ENCODE peak calls at places on chromosomes 3 and 15, in six cellular contexts. G is fibroblast of the aortic adventitia, B is uterus, C is foreskin fibroblast, F is cardiac fibroblast, J is progenitor cell of endocrine pancreas. Q is an unnamed sample.

GRCh38 chr3:194540268-194540937 is 53.6 kb upstream of the ATP13A3 start:
- DNase-seq in G (peak), B (no peak), C (peak), F (peak), J (no peak), Q (no peak)

GRCh38 chr3:9183811-9184463 is 65.5 kb downstream of the SRGAP3 start:
- DNase-seq in J (no peak), C (no peak), G (no peak), F (no peak), B (no peak), Q (no peak)

GRCh38 chr15:90035095-90035834 is 34.1 kb downstream of the ZNF710 start:
- DNase-seq in F (peak), J (no peak), B (no peak), C (peak), G (peak), Q (peak)

GRCh38 chr3:74465652-74466415 is 148.6 kb downstream of the CNTN3 start:
- DNase-seq in C (peak), J (no peak), F (peak), B (peak), G (peak), Q (peak)

GRCh38 chr3:116440196-116440595 is 5.1 kb downstream of the LSAMP start:
- DNase-seq in G (peak), F (peak), B (no peak), J (no peak), C (peak), Q (peak)

GRCh38 chr3:14288833-14289451 is 110.3 kb downstream of the LSM3 start:
- DNase-seq in B (no peak), G (no peak), F (no peak), C (no peak), J (no peak), Q (no peak)

GRCh38 chr3:44045476-44046275 is 196.0 kb upstream of the TOPAZ1 start:
- DNase-seq in J (no peak), F (no peak), G (no peak), C (no peak), B (no peak), Q (no peak)

GRCh38 chr3:71258116-71258515 is 325.4 kb downstream of the FOXP1 start:
- DNase-seq in B (no peak), F (peak), G (peak), J (no peak), C (peak), Q (peak)

GRCh38 chr3:152524198-152525140 is 255.7 kb downstream of the MBNL1 start:
- DNase-seq in C (peak), B (no peak), G (peak), F (peak), J (no peak), Q (peak)

GRCh38 chr3:147680820-147681488 is 271.8 kb downstream of the ZIC1 start:
- DNase-seq in B (no peak), J (no peak), G (no peak), C (no peak), F (peak), Q (no peak)

GRCh38 chr3:16543242-16543864 is 29.9 kb upstream of the RFTN1 start:
- DNase-seq in J (no peak), C (no peak), F (no peak), G (no peak), B (no peak), Q (no peak)

GRCh38 chr15:70347766-70348558 is 250.2 kb upstream of the TLE3 start:
- DNase-seq in G (no peak), J (no peak), B (no peak), F (no peak), C (no peak), Q (no peak)

GRCh38 chr3:197426161-197426566 is 127.8 kb upstream of the DLG1 start:
- DNase-seq in G (peak), F (peak), B (no peak), C (peak), J (no peak), Q (peak)

GRCh38 chr15:43241100-43241499 is 20.3 kb upstream of the EPB42 start:
- DNase-seq in J (no peak), C (peak), B (peak), F (peak), G (peak), Q (no peak)

GRCh38 chr15:43238691-43239131 is 17.9 kb upstream of the EPB42 start:
- DNase-seq in C (no peak), F (no peak), B (no peak), J (no peak), G (peak), Q (peak)

GRCh38 chr15:43239732-43240491 is 19.1 kb upstream of the EPB42 start:
- DNase-seq in F (no peak), C (no peak), J (no peak), B (no peak), G (peak), Q (no peak)

GRCh38 chr15:43235536-43235935 is 14.7 kb upstream of the EPB42 start:
- DNase-seq in B (no peak), C (no peak), F (no peak), G (no peak), J (no peak), Q (no peak)

GRCh38 chr15:43237842-43238470 is 17.1 kb upstream of the EPB42 start:
- DNase-seq in B (no peak), C (no peak), G (no peak), F (no peak), J (no peak), Q (no peak)
- TF ChIP-seq CTCF in B (no peak), C (no peak), G (no peak), F (no peak), J (no peak), Q (no peak)

DNA sequence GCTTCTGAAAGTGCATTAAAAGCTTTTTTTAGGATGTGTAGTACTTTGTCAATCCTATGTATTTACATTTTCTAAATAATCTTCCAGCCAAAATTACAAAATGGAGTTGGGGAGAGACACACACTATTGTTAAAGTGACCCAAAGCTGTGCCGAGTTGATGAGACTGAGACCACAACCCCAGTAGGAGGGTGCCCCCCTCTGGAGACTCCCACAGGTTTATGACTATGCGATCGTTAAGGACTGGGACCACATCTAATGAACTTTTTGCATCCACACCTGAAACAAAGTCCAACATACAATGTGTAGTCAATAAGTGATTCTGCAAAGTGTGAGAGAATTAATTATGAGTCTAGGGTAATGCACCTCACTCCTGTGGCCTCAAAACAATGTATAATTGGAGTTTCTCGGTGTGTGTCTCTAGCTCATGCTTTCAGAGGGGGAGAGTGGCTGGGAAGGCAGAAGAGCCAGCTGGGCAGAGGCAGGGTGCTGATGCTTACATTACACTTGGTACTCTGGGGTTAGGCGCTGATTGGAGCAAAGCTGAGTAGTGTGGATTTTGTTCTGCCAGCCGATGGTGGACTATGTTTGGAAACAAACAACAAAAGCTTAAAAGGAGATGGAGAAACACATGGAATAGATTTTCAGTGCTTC is 102.8 kb downstream of the KCNH8 start:
- DNase-seq in C (no peak), G (no peak), F (no peak), J (no peak), B (no peak), Q (no peak)
- TF ChIP-seq CTCF in C (no peak), G (no peak), F (no peak), J (peak), B (no peak), Q (no peak)

DNA sequence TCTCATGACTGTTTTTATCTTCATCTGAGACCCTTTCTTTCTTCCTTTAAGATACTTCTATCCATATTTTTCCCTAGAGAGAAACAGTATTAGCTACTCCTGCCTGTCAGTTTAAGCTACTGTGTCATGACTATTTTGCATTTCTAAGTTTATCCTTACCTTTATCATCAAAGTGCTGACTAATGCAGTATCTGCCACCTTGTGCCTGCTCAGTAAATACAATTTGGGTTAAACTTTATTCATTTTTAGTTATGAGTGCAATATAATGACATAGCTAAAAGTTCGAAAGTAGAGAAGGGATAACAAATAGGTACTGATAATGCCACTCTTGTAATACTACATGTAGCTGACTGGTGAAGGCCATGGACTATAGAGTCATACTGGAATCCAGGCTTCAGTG is 480.8 kb upstream of the TPRG1 start:
- DNase-seq in F (no peak), C (no peak), B (no peak), J (no peak), G (no peak), Q (no peak)
- TF ChIP-seq CTCF in F (no peak), C (no peak), B (no peak), J (no peak), G (no peak), Q (no peak)

GRCh38 chr3:57436195-57436761 is 107.9 kb downstream of the DNAH12 start:
- DNase-seq in F (no peak), C (no peak), G (no peak), J (no peak), B (no peak), Q (no peak)

GRCh38 chr3:57434041-57434440 is 110.1 kb downstream of the DNAH12 start:
- DNase-seq in B (no peak), C (peak), G (peak), J (no peak), F (peak), Q (peak)
- TF ChIP-seq CTCF in B (no peak), C (peak), G (peak), J (peak), F (peak), Q (peak)

GRCh38 chr3:10688126-10688525 is 127.9 kb upstream of the SLC6A11 start:
- DNase-seq in G (no peak), B (no peak), F (no peak), J (no peak), C (no peak), Q (no peak)
- TF ChIP-seq CTCF in G (no peak), B (no peak), F (no peak), J (no peak), C (no peak), Q (no peak)